ENCODE peak calls at places on chromosomes 11 and 22, in four cellular contexts. J is thoracic aorta, G is EH, S is NCI-H1092 treated with DMSO at 0.1 percent for 48 hours. H is an unnamed sample.

GRCh38 chr11:43868852-43869567 is 11.6 kb upstream of the ALKBH3 start:
- DNase-seq in G (peak), J (no peak), S (no peak), H (peak)

GRCh38 chr22:25210831-25211230 is 8.6 kb upstream of the CRYBB2 start:
- DNase-seq in J (no peak), S (no peak), G (no peak), H (no peak)

GRCh38 chr11:37788141-37788877 is 1190.3 kb upstream of the RAG2 start:
- DNase-seq in J (no peak), G (peak), S (no peak), H (no peak)

GRCh38 chr11:10350341-10350740 is 45.5 kb downstream of the ADM start:
- DNase-seq in S (no peak), G (peak), J (no peak), H (no peak)

GRCh38 chr11:56906683-56907148 is 82.0 kb upstream of the OR5AK2 start:
- DNase-seq in G (no peak), S (no peak), J (no peak), H (no peak)

GRCh38 chr11:117816846-117817212 is 7.7 kb downstream of the FXYD2 start:
- DNase-seq in J (no peak), G (no peak), S (no peak), H (no peak)

GRCh38 chr11:23755769-23756168 is 741.1 kb upstream of the LUZP2 start:
- DNase-seq in J (no peak), S (no peak), G (no peak), H (no peak)

GRCh38 chr11:19651654-19652053 is 61.0 kb upstream of the NAV2 start:
- DNase-seq in J (no peak), S (no peak), G (peak), H (no peak)

GRCh38 chr22:35345808-35346505 is 34.9 kb upstream of the HMOX1 start:
- DNase-seq in S (no peak), G (no peak), J (no peak), H (no peak)

GRCh38 chr11:129894281-129895125 is 875 bp downstream of the NFRKB start:
- DNase-seq in J (no peak), S (peak), G (peak), H (no peak)

GRCh38 chr11:65416341-65417185 is 6.0 kb upstream of the NEAT1 start:
- DNase-seq in S (peak), J (peak), G (peak), H (peak)

GRCh38 chr22:44046485-44047141 is 22.5 kb downstream of the PARVB start:
- DNase-seq in J (no peak), S (no peak), G (no peak), H (no peak)

GRCh38 chr11:35594680-35595079 is 23.6 kb upstream of the FJX1 start:
- DNase-seq in G (no peak), J (no peak), S (no peak), H (no peak)

GRCh38 chr11:64861227-64861970 is 16.9 kb upstream of the CDC42BPG start:
- DNase-seq in G (no peak), S (no peak), J (no peak), H (no peak)

GRCh38 chr11:48108231-48109045 is 108.2 kb upstream of the OR4B1 start:
- DNase-seq in J (no peak), G (no peak), S (no peak), H (no peak)

GRCh38 chr11:18617688-18618340 is 16.3 kb downstream of the SPTY2D1 start:
- DNase-seq in J (no peak), G (peak), S (no peak), H (no peak)

GRCh38 chr11:134755535-134755934 is 343.5 kb upstream of the B3GAT1 start:
- DNase-seq in S (no peak), J (no peak), G (no peak), H (no peak)

GRCh38 chr11:13354335-13354734 is 76.7 kb downstream of the BMAL1 start:
- DNase-seq in G (peak), S (no peak), J (no peak), H (no peak)

GRCh38 chr11:35235944-35236666 is 97.1 kb downstream of the CD44 start:
- DNase-seq in J (no peak), G (no peak), S (no peak), H (no peak)

GRCh38 chr11:122100222-122101080 is 15.6 kb downstream of the BLID start:
- DNase-seq in J (peak), S (peak), G (peak), H (no peak)

GRCh38 chr11:29184939-29185890 is 831.6 kb downstream of the KCNA4 start:
- DNase-seq in S (no peak), G (peak), J (no peak), H (no peak)

GRCh38 chr11:36713715-36714114 is 115.7 kb upstream of the RAG2 start:
- DNase-seq in J (no peak), S (no peak), G (no peak), H (no peak)

GRCh38 chr22:17213976-17214375 is 5.3 kb downstream of the ADA2 start:
- DNase-seq in S (peak), J (no peak), G (peak), H (no peak)

GRCh38 chr11:6362868-6363678 is 27.2 kb upstream of the SMPD1 start:
- DNase-seq in G (peak), J (peak), S (peak), H (peak)

GRCh38 chr11:46055371-46055770 is 65.9 kb downstream of the PHF21A start:
- DNase-seq in S (no peak), J (no peak), G (peak), H (no peak)

GRCh38 chr22:23598805-23599518 is 18.9 kb upstream of the IGLL1 start:
- DNase-seq in J (no peak), S (no peak), G (no peak), H (no peak)

GRCh38 chr11:61009392-61010275 is 38.2 kb downstream of the CD6 start:
- DNase-seq in S (no peak), G (no peak), J (no peak), H (no peak)

GRCh38 chr22:45777046-45777851 is 105.6 kb downstream of the ATXN10 start:
- DNase-seq in J (no peak), S (no peak), G (peak), H (no peak)

GRCh38 chr11:62201376-62201775 is 7.1 kb upstream of the SCGB2A1 start:
- DNase-seq in S (no peak), G (no peak), J (no peak), H (no peak)

GRCh38 chr11:72037554-72038311 is 39.0 kb downstream of the IL18BP start:
- DNase-seq in J (no peak), G (peak), S (no peak), H (no peak)

GRCh38 chr11:47861762-47862161 is 13.6 kb upstream of the NUP160 start:
- DNase-seq in S (no peak), J (no peak), G (peak), H (no peak)

GRCh38 chr11:130705670-130706421 is 210.4 kb downstream of the SNX19 start:
- DNase-seq in G (peak), S (no peak), J (no peak), H (no peak)

GRCh38 chr11:838441-839279 is 3.7 kb downstream of the POLR2L start:
- DNase-seq in S (no peak), J (no peak), G (peak), H (no peak)

GRCh38 chr11:28999620-29000019 is 891.4 kb downstream of the METTL15 start:
- DNase-seq in J (no peak), S (no peak), G (no peak), H (no peak)

GRCh38 chr11:83287631-83288030 is 1.5 kb upstream of the CCDC90B start:
- DNase-seq in G (no peak), J (no peak), S (no peak), H (no peak)

GRCh38 chr11:1228183-1228821 is 5.4 kb downstream of the MUC5B start:
- DNase-seq in J (no peak), S (no peak), G (no peak), H (no peak)

GRCh38 chr11:33829430-33830141 is 55.3 kb upstream of the FBXO3 start:
- DNase-seq in J (no peak), S (peak), G (peak), H (peak)

H was measured in GM18507.